ENCODE peak calls at places on chromosomes 2 and 18, in eight cellular contexts. U is epithelial cell of prostate; V is iris pigment epithelial cell; H is effector memory CD8-positive, alpha-beta T cell; M is GM23338; F is neural crest cell; Q is COR-L47; O is stimulated activated CD4-positive, alpha-beta T cell treated with anti-CD3 and anti-CD28 coated beads, TNF-alpha, amount 100 ng/mL, for 4 hours. C is an unnamed sample.

GRCh38 chr2:150327546-150328495 is 159.6 kb downstream of the RND3 start:
- DNase-seq in O (no peak), M (peak; percentile 21), V (no peak), H (no peak), F (peak; percentile 22), U (no peak), Q (no peak), C (no peak)

GRCh38 chr18:27966872-27967271 is 210.1 kb downstream of the CDH2 start:
- DNase-seq in O (no peak), U (no peak), H (no peak), V (peak; percentile 28), Q (no peak), F (no peak), M (no peak), C (no peak)

GRCh38 chr2:31413025-31413424 is 1.5 kb downstream of the XDH start:
- DNase-seq in U (no peak), V (peak; percentile 77), F (no peak), H (no peak), M (no peak), Q (no peak), O (no peak), C (no peak)

GRCh38 chr2:39739386-39739785 is 39.7 kb downstream of the THUMPD2 start:
- DNase-seq in V (no peak), F (no peak), H (no peak), Q (no peak), O (no peak), M (no peak), U (no peak), C (no peak)

GRCh38 chr2:70461981-70462876 is 91.4 kb downstream of the TGFA start:
- DNase-seq in M (no peak), F (no peak), Q (no peak), O (no peak), H (no peak), V (no peak), U (no peak), C (no peak)

GRCh38 chr2:155223781-155224406 is 525.4 kb downstream of the KCNJ3 start:
- DNase-seq in U (no peak), M (peak; percentile 40), O (no peak), H (no peak), Q (peak; percentile 48), V (peak; percentile 7), F (no peak), C (no peak)

GRCh38 chr2:121707344-121707919 is 29.2 kb downstream of the NIFK start:
- DNase-seq in Q (no peak), V (no peak), M (no peak), U (no peak), O (no peak), H (no peak), F (no peak), C (no peak)

GRCh38 chr2:123258864-123259263 is 766.2 kb upstream of the CNTNAP5 start:
- DNase-seq in Q (no peak), V (no peak), H (no peak), M (no peak), F (no peak), O (no peak), U (no peak), C (no peak)

GRCh38 chr2:69781321-69782248 is 39.7 kb downstream of the ANXA4 start:
- DNase-seq in V (no peak), F (no peak), O (no peak), H (no peak), U (no peak), Q (peak; percentile 38), M (peak; percentile 48), C (no peak)

GRCh38 chr2:147884796-147885195 is 40.0 kb downstream of the ACVR2A start:
- DNase-seq in Q (no peak), O (no peak), H (no peak), V (peak; percentile 3), F (no peak), M (no peak), U (no peak), C (no peak)

GRCh38 chr2:226781471-226781870 is 18.1 kb downstream of the IRS1 start:
- DNase-seq in M (peak; percentile 33), O (no peak), U (no peak), V (no peak), F (no peak), H (no peak), Q (no peak), C (no peak)

GRCh38 chr2:232321817-232322559 is 56.6 kb upstream of the ALPP start:
- DNase-seq in M (no peak), V (no peak), F (no peak), H (no peak), O (no peak), U (no peak), Q (no peak), C (no peak)

GRCh38 chr18:74198453-74198852 is 50.1 kb downstream of the TIMM21 start:
- DNase-seq in V (no peak), H (no peak), O (no peak), M (no peak), F (no peak), Q (no peak), U (no peak), C (no peak)

GRCh38 chr2:144086965-144087364 is 433.0 kb downstream of the ZEB2 start:
- DNase-seq in Q (no peak), O (no peak), V (peak; percentile 64), M (no peak), H (no peak), U (no peak), F (no peak), C (no peak)

GRCh38 chr18:499351-500229 is 911 bp downstream of the COLEC12 start:
- DNase-seq in M (peak; percentile 47), U (no peak), H (no peak), F (peak; percentile 8), O (no peak), Q (peak; percentile 27), V (peak; percentile 90), C (no peak)

GRCh38 chr2:69057660-69058059 is 44.7 kb downstream of the ANTXR1 start:
- DNase-seq in F (no peak), U (no peak), M (no peak), O (no peak), H (no peak), V (no peak), Q (no peak), C (no peak)

GRCh38 chr2:84959494-84960156 is 11.3 kb upstream of the KCMF1 start:
- DNase-seq in U (no peak), Q (peak; percentile 28), V (peak; percentile 38), F (no peak), M (peak; percentile 91), O (no peak), H (no peak), C (no peak)

GRCh38 chr2:82740527-82740926 is 1718.6 kb downstream of the SUCLG1 start:
- DNase-seq in F (no peak), O (no peak), H (no peak), M (peak; percentile 11), Q (no peak), V (no peak), U (no peak), C (no peak)

GRCh38 chr2:181407171-181407570 is 50.0 kb upstream of the ITGA4 start:
- DNase-seq in Q (no peak), U (no peak), H (no peak), M (no peak), O (no peak), V (peak; percentile 10), F (no peak), C (no peak)

GRCh38 chr2:88452980-88453582 is 588 bp upstream of the FOXI3 start:
- DNase-seq in O (no peak), M (peak; percentile 58), H (no peak), V (no peak), F (peak; percentile 6), U (no peak), Q (no peak), C (no peak)

GRCh38 chr2:234479465-234479864 is 17.4 kb downstream of the ARL4C start:
- DNase-seq in M (no peak), U (no peak), F (no peak), Q (no peak), H (no peak), V (no peak), O (no peak), C (no peak)

GRCh38 chr2:191230174-191230573 is 15.0 kb upstream of the MYO1B start:
- DNase-seq in Q (no peak), V (peak; percentile 91), O (no peak), U (no peak), H (no peak), M (no peak), F (no peak), C (no peak)

GRCh38 chr2:217707116-217707742 is 295.6 kb downstream of the TNS1 start:
- DNase-seq in F (no peak), U (peak; percentile 52), M (no peak), Q (no peak), O (no peak), V (peak; percentile 58), H (no peak), C (no peak)

GRCh38 chr2:68253211-68254068 is 1.1 kb upstream of the PPP3R1 start:
- DNase-seq in U (no peak), F (no peak), Q (peak; percentile 8), H (no peak), V (peak; percentile 21), O (peak; percentile 42), M (no peak), C (peak; percentile 11)

GRCh38 chr18:23114171-23114881 is 21.0 kb upstream of the CABLES1 start:
- DNase-seq in H (no peak), Q (peak; percentile 18), F (no peak), M (no peak), U (no peak), O (no peak), V (peak; percentile 25), C (no peak)

GRCh38 chr18:80168982-80169381 is 59.9 kb downstream of the ADNP2 start:
- DNase-seq in H (no peak), O (no peak), M (no peak), V (no peak), Q (no peak), U (no peak), F (no peak), C (no peak)

GRCh38 chr2:230525682-230526081 is 109.7 kb downstream of the SP100 start:
- DNase-seq in F (no peak), U (no peak), O (no peak), H (no peak), Q (peak; percentile 0), M (no peak), V (no peak), C (no peak)

GRCh38 chr2:218839430-218839829 is 7.8 kb upstream of the PRKAG3 start:
- DNase-seq in V (peak; percentile 92), Q (no peak), F (no peak), U (peak; percentile 18), O (no peak), M (no peak), H (no peak), C (no peak)

GRCh38 chr2:179336782-179337534 is 72.3 kb upstream of the SESTD1 start:
- DNase-seq in M (no peak), V (peak; percentile 44), U (no peak), O (no peak), Q (peak; percentile 29), H (no peak), F (no peak), C (no peak)

GRCh38 chr2:162579169-162579568 is 235.2 kb downstream of the GCA start:
- DNase-seq in Q (no peak), U (no peak), M (peak; percentile 57), H (no peak), O (no peak), F (no peak), V (no peak), C (no peak)

C was measured in activated T-cell treated with anti-CD3 and anti-CD28 coated beads, Interleukin-2, amount 50 U/mL, for 4 hours.